ENCODE peak calls at places on chromosomes 4 and X, in seven cellular contexts. C is activated gamma-delta T cell treated with anti-CD3 and anti-CD28 coated beads, Interleukin-2, amount 50 U/mL, for 16 hours; N is astrocyte; Z is Kasumi-1; R is endothelial cell; M is mesendoderm; Q is MV-4-11. G is an unnamed sample.

GRCh38 chr4:94298725-94299252 is 43.8 kb downstream of the HPGDS start:
- DNase-seq in N (no peak), R (no peak), C (no peak), M (no peak), Q (no peak), Z (no peak), G (no peak)

GRCh38 chr4:126627255-126627654 is 1005.5 kb upstream of the INTU start:
- DNase-seq in R (peak), Q (no peak), M (peak), N (no peak), C (no peak), Z (peak), G (no peak)

GRCh38 chr4:117447925-117448324 is 362.5 kb upstream of the TRAM1L1 start:
- DNase-seq in Z (no peak), R (peak), M (peak), Q (peak), N (no peak), C (no peak), G (no peak)

GRCh38 chrX:19177710-19178109 is 55.4 kb upstream of the ADGRG2 start:
- DNase-seq in Z (no peak), Q (no peak), R (no peak), C (no peak), N (peak), M (no peak), G (no peak)

GRCh38 chrX:17535229-17535628 is 160.2 kb downstream of the NHS start:
- DNase-seq in N (no peak), R (peak), Z (no peak), M (peak), Q (no peak), C (no peak), G (no peak)

GRCh38 chr4:14827111-14827510 is 175.2 kb upstream of the CPEB2 start:
- DNase-seq in M (no peak), Q (no peak), Z (no peak), N (no peak), C (no peak), R (no peak), G (no peak)

GRCh38 chr4:8171941-8172924 is 13.6 kb upstream of the ABLIM2 start:
- DNase-seq in R (no peak), Z (no peak), Q (no peak), M (no peak), C (no peak), N (no peak), G (no peak)

GRCh38 chr4:85769009-85769408 is 294.1 kb downstream of the ARHGAP24 start:
- DNase-seq in R (no peak), N (no peak), Q (no peak), Z (no peak), C (no peak), M (no peak), G (no peak)

GRCh38 chr4:174464949-174465348 is 57.3 kb downstream of the HPGD start:
- DNase-seq in Z (no peak), Q (peak), R (no peak), C (no peak), N (no peak), M (no peak), G (no peak)

GRCh38 chrX:109134777-109135176 is 347.1 kb downstream of the GUCY2F start:
- DNase-seq in C (no peak), N (no peak), M (peak), Q (no peak), Z (no peak), R (no peak), G (no peak)

GRCh38 chr4:36222702-36223101 is 21.6 kb downstream of the ARAP2 start:
- DNase-seq in R (no peak), N (peak), Z (no peak), M (no peak), Q (no peak), C (no peak), G (no peak)

GRCh38 chrX:10769165-10769564 is 148.8 kb upstream of the MID1 start:
- DNase-seq in Z (peak), Q (peak), M (peak), R (no peak), C (no peak), N (peak), G (peak)

GRCh38 chr4:122879001-122879400 is 43.4 kb downstream of the NUDT6 start:
- DNase-seq in R (no peak), Z (no peak), C (no peak), M (no peak), Q (no peak), N (no peak), G (no peak)

GRCh38 chrX:107673401-107673800 is 45.1 kb downstream of the PRPS1 start:
- DNase-seq in Q (no peak), C (no peak), R (no peak), M (no peak), Z (no peak), N (no peak), G (no peak)

GRCh38 chrX:12771445-12772069 is 19.7 kb upstream of the PRPS2 start:
- DNase-seq in Q (peak), R (peak), Z (peak), N (no peak), C (peak), M (peak), G (peak)

GRCh38 chr4:71333960-71334951 is 4.6 kb upstream of the SLC4A4 start:
- DNase-seq in C (no peak), R (no peak), N (peak), M (no peak), Q (no peak), Z (no peak), G (peak)

GRCh38 chr4:164358400-164358799 is 395.5 kb upstream of the SMIM31 start:
- DNase-seq in Q (no peak), R (no peak), Z (no peak), M (no peak), C (no peak), N (no peak), G (no peak)

GRCh38 chrX:107710617-107711391 is 64.8 kb downstream of the TSC22D3 start:
- DNase-seq in Q (peak), R (no peak), M (peak), N (peak), Z (peak), C (peak), G (peak)

GRCh38 chr4:186190456-186191265 is 706 bp upstream of the CYP4V2 start:
- DNase-seq in Z (peak), Q (peak), C (peak), M (peak), N (peak), R (peak), G (peak)

GRCh38 chr4:157895205-157895604 is 277.6 kb downstream of the GASK1B start:
- DNase-seq in Q (no peak), M (peak), C (no peak), R (no peak), N (no peak), Z (no peak), G (no peak)

GRCh38 chrX:49166914-49167739 is 4.6 kb downstream of the MAGIX start:
- DNase-seq in M (peak), Q (peak), R (no peak), N (peak), Z (peak), C (peak), G (no peak)

GRCh38 chrX:120262781-120263719 is 12.4 kb downstream of the ZBTB33 start:
- DNase-seq in R (no peak), M (peak), C (no peak), Z (no peak), Q (peak), N (no peak), G (no peak)

GRCh38 chr4:67892905-67893304 is 9.1 kb upstream of the TMPRSS11D start:
- DNase-seq in N (no peak), M (peak), Z (no peak), Q (no peak), R (no peak), C (no peak), G (no peak)

GRCh38 chr4:151599876-151600275 is 160.9 kb downstream of the GATB start:
- DNase-seq in R (no peak), Q (no peak), C (no peak), N (no peak), M (no peak), Z (no peak), G (no peak)

GRCh38 chr4:40521957-40522356 is 107.7 kb downstream of the RBM47 start:
- DNase-seq in N (no peak), R (no peak), Q (no peak), M (no peak), Z (no peak), C (no peak), G (no peak)

GRCh38 chr4:36255575-36255974 is 11.3 kb upstream of the ARAP2 start:
- DNase-seq in Q (peak), N (no peak), R (no peak), Z (peak), M (no peak), C (peak), G (no peak)

GRCh38 chr4:156889616-156890594 is 81.7 kb downstream of the PDGFC start:
- DNase-seq in Q (peak), C (no peak), Z (no peak), N (peak), M (no peak), R (no peak), G (peak)

GRCh38 chr4:91963489-91963888 is 340.3 kb upstream of the GRID2 start:
- DNase-seq in Z (no peak), R (no peak), C (no peak), M (no peak), N (peak), Q (no peak), G (no peak)

GRCh38 chr4:182286936-182287335 is 43.7 kb downstream of the TENM3 start:
- DNase-seq in N (no peak), R (no peak), C (no peak), Z (no peak), M (no peak), Q (no peak), G (no peak)